ENCODE peak calls at places on chromosomes 13 and 19, in four cellular contexts. I is endodermal cell, O is HL-60, E is fibroblast of lung. N is an unnamed sample.

GRCh38 chr13:28716511-28716910 is 2.3 kb downstream of the SLC46A3 start:
- DNase-seq in I (peak), O (no peak), E (peak), N (peak)

GRCh38 chr13:28401303-28402056 is 93.4 kb downstream of the FLT1 start:
- DNase-seq in I (no peak), O (no peak), E (peak), N (peak)

GRCh38 chr19:926595-927043 is 784 bp downstream of the ARID3A start:
- DNase-seq in I (peak), O (peak), E (no peak), N (peak)

GRCh38 chr13:26561636-26562537 is 4.4 kb downstream of the WASF3 start:
- DNase-seq in I (no peak), O (no peak), E (peak), N (peak)

GRCh38 chr19:50022823-50023222 is 2.3 kb downstream of the VRK3 start:
- DNase-seq in I (no peak), O (peak), E (no peak), N (no peak)

GRCh38 chr19:42349378-42350107 is 24.1 kb downstream of the MEGF8 start:
- DNase-seq in I (no peak), O (no peak), E (no peak), N (no peak)

GRCh38 chr13:101454767-101455166 is 2.3 kb downstream of the ITGBL1 start:
- DNase-seq in I (no peak), O (no peak), E (peak), N (peak)

GRCh38 chr19:3025516-3025890 is 3.6 kb downstream of the TLE2 start:
- DNase-seq in I (no peak), O (no peak), E (no peak), N (no peak)

GRCh38 chr13:84377071-84377470 is 494.8 kb upstream of the SLITRK1 start:
- DNase-seq in I (no peak), O (no peak), E (no peak), N (no peak)

GRCh38 chr13:91346848-91347211 is 657 bp upstream of the MIR17HG start:
- DNase-seq in I (no peak), O (peak), E (no peak), N (peak)

GRCh38 chr13:50403311-50403710 is 388.1 kb downstream of the KCNRG start:
- DNase-seq in I (no peak), O (no peak), E (no peak), N (no peak)

GRCh38 chr13:32475403-32475802 is 47.5 kb upstream of the N4BP2L1 start:
- DNase-seq in I (no peak), O (no peak), E (no peak), N (no peak)

GRCh38 chr13:30108913-30109237 is 198.5 kb downstream of the KATNAL1 start:
- DNase-seq in I (no peak), O (no peak), E (no peak), N (no peak)

GRCh38 chr13:114115191-114115671 is 17.2 kb downstream of the RASA3 start:
- DNase-seq in I (peak), O (peak), E (peak), N (peak)
- TF ChIP-seq CTCF in I (no peak), O (peak), E (peak), N (peak)

GRCh38 chr13:76307157-76307556 is 579.0 kb downstream of the KCTD12 start:
- DNase-seq in I (no peak), O (no peak), E (peak), N (peak)
- H3K4me3 ChIP-seq in I (no peak), O (no peak), E (no peak), N (no peak)

GRCh38 chr19:46017095-46017429 is 5.8 kb downstream of the PGLYRP1 start:
- DNase-seq in I (no peak), O (no peak), E (no peak), N (no peak)
- TF ChIP-seq CTCF in I (peak), O (no peak), E (no peak), N (no peak)

DNA sequence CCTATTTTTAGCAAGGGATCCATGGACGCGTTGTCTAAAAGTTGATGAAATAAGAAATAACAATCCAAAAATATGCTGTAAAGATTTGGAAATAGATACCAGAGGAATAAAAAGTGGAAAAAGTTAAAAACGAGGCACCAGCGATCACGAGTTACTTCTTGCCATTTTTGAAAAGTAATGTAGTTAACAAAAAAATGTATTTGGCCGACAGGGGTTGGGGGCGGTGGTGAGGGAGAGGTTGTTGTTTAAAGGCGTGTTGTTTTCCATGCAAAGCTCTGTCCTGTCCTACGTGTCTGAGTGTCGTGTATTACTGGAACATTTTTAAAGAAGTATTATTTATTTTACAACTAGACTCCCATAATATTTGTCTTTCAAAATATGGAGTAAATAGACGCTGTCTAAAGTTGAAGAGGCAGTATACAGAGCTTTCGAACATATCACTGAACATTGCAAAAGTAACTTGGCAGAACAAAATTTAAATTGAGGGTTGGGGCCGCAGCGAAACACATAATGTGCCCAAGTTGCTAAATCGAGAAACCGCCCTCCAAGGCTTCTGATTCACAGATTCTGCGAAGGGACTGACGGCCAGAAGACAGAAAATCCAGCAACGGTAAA is 836 bp downstream of the FBXO17 start:
- DNase-seq in I (no peak), O (no peak), E (no peak), N (no peak)
- H3K4me3 ChIP-seq in I (peak), O (no peak), E (peak), N (peak)

N was measured in astrocyte of the spinal cord.